ENCODE peak calls at places on chromosomes 11 and 22, in seven cellular contexts. I, Y, L, S, B, Z and J are unnamed samples.
A peak's percentile ranks its signal among the peaks of the same experiment; 100 is the strongest.

GRCh38 chr22:39443416-39443815 is 13.4 kb upstream of the MGAT3 start:
- DNase-seq in I (no peak), Y (no peak), L (no peak), S (no peak), B (no peak), Z (no peak), J (no peak)

GRCh38 chr11:76822406-76822805 is 38.3 kb upstream of the ACER3 start:
- DNase-seq in I (no peak), Y (no peak), L (no peak), S (no peak), B (no peak), Z (no peak), J (no peak)

GRCh38 chr22:20448630-20449029 is 11.0 kb upstream of the SCARF2 start:
- DNase-seq in I (no peak), Y (no peak), L (no peak), S (no peak), B (no peak), Z (no peak), J (no peak)

GRCh38 chr22:22349455-22349836 is 104.9 kb downstream of the VPREB1 start:
- DNase-seq in I (no peak), Y (no peak), L (no peak), S (no peak), B (no peak), Z (no peak), J (no peak)

GRCh38 chr11:8083871-8084281 is 2.9 kb downstream of the TUB start:
- DNase-seq in I (no peak), Y (no peak), L (peak; percentile 40), S (no peak), B (no peak), Z (no peak), J (no peak)

GRCh38 chr11:12531681-12532080 is 142.5 kb upstream of the TEAD1 start:
- DNase-seq in I (no peak), Y (no peak), L (no peak), S (no peak), B (no peak), Z (no peak), J (no peak)

GRCh38 chr11:58575377-58576020 is at the start of gene LPXN:
- DNase-seq in I (no peak), Y (no peak), L (no peak), S (no peak), B (peak; percentile 48), Z (no peak), J (peak; percentile 53)

GRCh38 chr11:77167111-77167626 is 39.1 kb downstream of the MYO7A start:
- DNase-seq in I (no peak), Y (peak; percentile 9), L (no peak), S (no peak), B (no peak), Z (no peak), J (no peak)

GRCh38 chr11:132056689-132057088 is 686.3 kb downstream of the NTM start:
- DNase-seq in I (no peak), Y (no peak), L (no peak), S (no peak), B (no peak), Z (no peak), J (peak; percentile 84)

GRCh38 chr11:23288001-23288783 is 427.9 kb upstream of the CCDC179 start:
- DNase-seq in I (peak; percentile 87), Y (no peak), L (no peak), S (no peak), B (no peak), Z (no peak), J (peak; percentile 58)

GRCh38 chr22:22558071-22558971 is 744 bp downstream of the PRAME start:
- DNase-seq in I (no peak), Y (no peak), L (no peak), S (no peak), B (no peak), Z (no peak), J (no peak)

GRCh38 chr11:65417702-65418430 is 4.7 kb upstream of the NEAT1 start:
- DNase-seq in I (no peak), Y (peak; percentile 46), L (no peak), S (no peak), B (peak; percentile 63), Z (no peak), J (peak; percentile 61)

GRCh38 chr22:41341990-41342389 is 39.8 kb upstream of the TEF start:
- DNase-seq in I (no peak), Y (no peak), L (no peak), S (no peak), B (no peak), Z (no peak), J (no peak)

GRCh38 chr11:24585192-24585591 is 88.3 kb downstream of the LUZP2 start:
- DNase-seq in I (no peak), Y (no peak), L (no peak), S (no peak), B (no peak), Z (no peak), J (peak; percentile 31)

DNA sequence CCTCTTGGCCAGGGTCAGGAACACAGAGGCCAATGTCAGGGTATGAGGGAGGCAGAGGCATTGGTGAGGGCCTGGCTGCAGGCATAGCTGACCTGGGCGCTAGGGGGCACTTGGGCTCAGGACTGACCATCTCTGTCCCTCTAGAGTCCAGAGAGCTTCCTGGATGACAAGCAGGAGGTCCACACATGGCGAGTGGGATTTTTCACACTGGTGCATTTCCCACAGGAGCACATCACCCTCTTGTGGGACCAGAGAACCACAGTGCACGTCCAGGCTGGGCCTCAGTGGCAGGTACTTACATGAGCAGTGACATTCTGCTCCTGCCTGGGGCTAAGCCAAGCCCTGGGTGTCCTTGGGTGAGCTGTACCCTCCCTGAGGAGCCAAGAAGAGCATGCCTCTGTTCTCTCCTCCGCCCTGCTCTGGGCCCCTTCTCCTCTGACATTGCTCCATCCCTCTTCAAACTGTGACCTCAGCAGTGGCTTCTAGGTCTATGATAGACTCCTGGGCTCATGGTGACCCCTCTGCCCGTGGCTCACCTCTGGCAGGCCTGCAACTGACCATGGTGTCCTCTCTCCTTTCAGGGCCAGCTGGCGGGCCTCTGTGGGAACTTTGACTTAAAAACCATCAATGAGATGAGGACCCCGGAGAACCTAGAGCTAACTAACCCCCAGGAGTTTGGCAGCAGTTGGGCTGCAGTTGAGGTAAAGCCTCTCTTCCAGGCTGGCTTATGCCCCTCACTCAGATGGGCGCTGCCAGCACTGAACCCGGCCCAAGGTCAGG is 46.6 kb downstream of the OTOG start:
- DNase-seq in I (no peak), Y (no peak), L (no peak), S (peak; percentile 81), B (no peak), Z (no peak), J (no peak)
- TF ChIP-seq CTCF in I (no peak), Y (no peak), L (no peak), S (no peak), B (no peak), Z (no peak), J (no peak)

DNA sequence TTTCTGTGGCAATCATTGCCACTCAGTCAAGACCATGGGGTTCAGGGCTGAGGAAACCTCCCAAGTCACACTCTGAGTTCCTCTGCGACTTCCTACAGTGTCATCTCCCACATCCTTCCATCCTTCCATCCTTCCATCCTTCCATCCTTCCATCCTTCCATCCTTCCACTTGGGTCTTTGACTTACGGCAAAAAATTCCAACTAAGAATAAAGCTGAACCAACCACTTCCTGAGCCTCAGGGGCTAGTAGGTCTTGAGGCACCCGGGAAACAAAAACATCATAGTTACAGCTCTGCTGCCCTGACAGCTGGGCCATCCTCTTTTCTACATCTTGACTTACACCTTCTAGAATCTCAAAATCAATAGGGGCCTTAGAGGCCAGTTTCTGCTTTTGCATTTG is 32.1 kb downstream of the EHF start:
- DNase-seq in I (no peak), Y (no peak), L (no peak), S (peak; percentile 75), B (no peak), Z (no peak), J (no peak)
- H3K4me3 ChIP-seq in I (no peak overlapping the region), Y (no peak overlapping the region), L (no peak overlapping the region), S (no peak overlapping the region), B (no peak overlapping the region), Z (no peak overlapping the region), J (no peak overlapping the region)

GRCh38 chr11:96827164-96827563 is 437.4 kb downstream of the JRKL start:
- DNase-seq in I (no peak), Y (no peak), L (peak; percentile 47), S (no peak), B (no peak), Z (peak; percentile 19), J (peak; percentile 45)
- TF ChIP-seq CTCF in I (no peak), Y (peak; percentile 57), L (peak; percentile 51), S (no peak), B (no peak), Z (no peak), J (peak; percentile 26)

DNA sequence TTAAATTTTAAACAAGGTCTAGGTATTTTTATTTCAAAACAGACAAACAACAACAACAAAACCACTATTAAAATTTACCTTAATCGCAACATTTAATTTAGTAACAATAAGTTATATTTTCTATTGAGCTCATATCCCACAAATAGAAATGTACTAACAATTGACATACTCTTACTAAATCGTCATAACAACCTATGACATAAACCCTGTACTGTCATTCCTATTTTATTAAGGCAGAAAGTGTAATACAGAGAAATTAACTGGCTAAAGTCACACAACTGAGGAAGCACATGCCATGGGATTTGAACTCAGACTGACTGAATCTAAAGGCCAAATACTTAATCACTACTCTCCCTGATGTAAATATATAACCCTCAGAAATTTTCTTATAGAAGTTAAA is 3.0 kb downstream of the KIF18A start:
- DNase-seq in I (no peak), Y (no peak), L (no peak), S (no peak), B (no peak), Z (no peak), J (no peak)
- H3K4me3 ChIP-seq in I (no peak overlapping the region), Y (no peak overlapping the region), L (no peak overlapping the region), S (no peak overlapping the region), B (no peak overlapping the region), Z (no peak overlapping the region), J (no peak overlapping the region)

GRCh38 chr11:71425851-71426250 is 22.3 kb downstream of the DHCR7 start:
- DNase-seq in I (no peak), Y (no peak), L (no peak), S (no peak), B (no peak), Z (no peak), J (no peak)

GRCh38 chr11:71428861-71429435 is 19.2 kb downstream of the DHCR7 start:
- DNase-seq in I (no peak), Y (peak; percentile 56), L (no peak), S (no peak), B (no peak), Z (no peak), J (peak; percentile 90)

GRCh38 chr11:71426413-71426812 is 21.8 kb downstream of the DHCR7 start:
- DNase-seq in I (no peak), Y (no peak), L (no peak), S (no peak), B (no peak), Z (no peak), J (no peak)

GRCh38 chr11:71423181-71423790 is 24.9 kb downstream of the DHCR7 start:
- DNase-seq in I (no peak), Y (no peak), L (no peak), S (no peak), B (no peak), Z (no peak), J (no peak)

DNA sequence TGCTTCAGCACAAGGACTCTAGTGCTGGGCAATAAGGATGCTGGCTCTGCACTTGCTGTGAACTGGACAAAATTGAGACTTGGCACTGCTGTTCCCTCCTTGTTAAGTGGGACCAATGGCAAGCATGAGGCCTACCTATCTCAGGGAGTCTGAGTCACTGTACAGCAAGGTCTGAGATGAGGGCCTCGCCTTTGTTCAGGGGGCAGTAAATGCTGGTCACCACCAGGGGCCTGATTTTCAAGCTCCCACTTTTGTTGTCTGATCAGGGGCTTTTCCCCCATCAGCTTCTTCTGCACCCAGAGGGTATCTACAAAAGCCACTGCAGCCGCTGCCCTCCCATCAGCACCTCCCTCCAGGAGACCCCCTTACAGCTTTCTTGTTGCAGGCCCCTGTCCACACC is 22.8 kb downstream of the DHCR7 start:
- DNase-seq in I (no peak), Y (no peak), L (peak; percentile 14), S (no peak), B (no peak), Z (peak; percentile 32), J (no peak)
- TF ChIP-seq CTCF in I (no peak), Y (no peak), L (peak; percentile 29), S (no peak), B (no peak), Z (peak; percentile 8), J (no peak)